ENCODE peak calls at places on chromosomes 6 and 20, in four cellular contexts. Z is sigmoid colon, X is spleen, L is GM12878. V is an unnamed sample. For H3K4me1, the result is how much of the 10 kb centered on the place peaks cover.

GRCh38 chr20:4710106-4710475 is 11.6 kb upstream of the PRND start:
- DNase-seq in Z (no peak), X (no peak), L (no peak), V (peak)

GRCh38 chr6:2147737-2148448 is 97.5 kb downstream of the GMDS start:
- DNase-seq in Z (no peak), X (no peak), L (no peak), V (no peak)

GRCh38 chr6:161166176-161166575 is 107.7 kb downstream of the AGPAT4 start:
- DNase-seq in Z (no peak), X (no peak), L (no peak), V (no peak)

GRCh38 chr6:117916483-117916882 is 9.4 kb downstream of the SLC35F1 start:
- DNase-seq in Z (no peak), X (no peak), L (no peak), V (peak)

GRCh38 chr6:13480631-13481501 is 6.5 kb downstream of the GFOD1 start:
- DNase-seq in Z (no peak), X (no peak), L (no peak), V (no peak)

GRCh38 chr6:98824163-98824906 is 10.0 kb upstream of the POU3F2 start:
- DNase-seq in Z (no peak), X (peak), L (no peak), V (no peak)

GRCh38 chr6:31558631-31559500 is 11.5 kb downstream of the NFKBIL1 start:
- DNase-seq in Z (peak), X (peak), L (peak), V (no peak)

GRCh38 chr20:10671221-10671849 is 2.5 kb downstream of the JAG1 start:
- DNase-seq in Z (peak), X (peak), L (peak), V (peak)

GRCh38 chr6:137339929-137340559 is 120.9 kb upstream of the IFNGR1 start:
- DNase-seq in Z (no peak), X (no peak), L (no peak), V (no peak)

GRCh38 chr6:89045585-89045984 is 35.0 kb upstream of the PNRC1 start:
- DNase-seq in Z (no peak), X (no peak), L (no peak), V (no peak)

GRCh38 chr6:100554228-100554627 is 89.5 kb upstream of the SIM1 start:
- DNase-seq in Z (no peak), X (no peak), L (no peak), V (no peak)

GRCh38 chr6:37011656-37012378 is 6.4 kb downstream of the FGD2 start:
- DNase-seq in Z (no peak), X (no peak), L (no peak), V (no peak)

GRCh38 chr6:104003803-104004516 is 855.8 kb downstream of the HACE1 start:
- DNase-seq in Z (no peak), X (no peak), L (no peak), V (no peak)

GRCh38 chr6:43786664-43787329 is 16.8 kb downstream of the VEGFA start:
- DNase-seq in Z (no peak), X (no peak), L (no peak), V (no peak)
- TF ChIP-seq POLR2AphosphoS5 in Z (no peak), X (no peak), L (no peak), V (no peak)

DNA sequence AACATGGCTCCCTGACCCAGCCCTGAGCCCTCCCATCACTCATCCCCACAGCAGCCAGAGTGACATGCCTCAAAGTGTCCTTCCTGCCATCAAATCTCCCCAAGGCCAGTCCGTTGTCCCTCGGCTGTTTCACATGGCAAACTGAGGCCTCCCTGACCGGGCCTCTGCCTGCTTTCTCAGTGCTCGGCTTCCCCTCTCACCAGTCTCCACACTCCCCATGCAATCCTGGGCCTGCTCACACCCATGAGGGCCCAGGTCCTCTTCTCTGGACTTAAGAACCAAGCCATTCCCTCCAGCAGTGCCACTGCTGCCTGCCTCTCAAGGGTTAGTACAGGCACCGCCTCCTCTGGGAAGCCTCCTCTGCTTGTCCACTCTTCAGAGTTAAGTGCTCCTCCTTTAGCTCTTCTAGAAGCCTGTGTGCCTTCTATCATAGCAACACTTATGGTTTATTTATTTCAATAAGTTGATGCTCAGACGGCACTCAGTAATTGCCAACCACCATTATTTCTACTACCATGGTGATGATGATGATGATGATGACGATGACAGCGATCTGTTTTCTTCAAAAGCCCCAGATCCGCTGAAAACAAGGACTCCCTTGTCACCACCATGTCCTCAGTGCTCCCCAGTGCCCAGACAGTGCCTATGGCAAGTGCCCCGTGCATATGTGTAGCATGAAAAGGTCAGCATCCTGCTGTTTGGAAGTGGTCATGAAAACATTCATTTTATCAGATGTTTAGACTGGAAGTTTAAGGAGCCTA is 449.0 kb downstream of the CDH26 start:
- DNase-seq in Z (no peak), X (no peak), L (no peak), V (no peak)
- H3K4me1 ChIP-seq in Z (under half), X (under half), L (under half), V (under half)

DNA sequence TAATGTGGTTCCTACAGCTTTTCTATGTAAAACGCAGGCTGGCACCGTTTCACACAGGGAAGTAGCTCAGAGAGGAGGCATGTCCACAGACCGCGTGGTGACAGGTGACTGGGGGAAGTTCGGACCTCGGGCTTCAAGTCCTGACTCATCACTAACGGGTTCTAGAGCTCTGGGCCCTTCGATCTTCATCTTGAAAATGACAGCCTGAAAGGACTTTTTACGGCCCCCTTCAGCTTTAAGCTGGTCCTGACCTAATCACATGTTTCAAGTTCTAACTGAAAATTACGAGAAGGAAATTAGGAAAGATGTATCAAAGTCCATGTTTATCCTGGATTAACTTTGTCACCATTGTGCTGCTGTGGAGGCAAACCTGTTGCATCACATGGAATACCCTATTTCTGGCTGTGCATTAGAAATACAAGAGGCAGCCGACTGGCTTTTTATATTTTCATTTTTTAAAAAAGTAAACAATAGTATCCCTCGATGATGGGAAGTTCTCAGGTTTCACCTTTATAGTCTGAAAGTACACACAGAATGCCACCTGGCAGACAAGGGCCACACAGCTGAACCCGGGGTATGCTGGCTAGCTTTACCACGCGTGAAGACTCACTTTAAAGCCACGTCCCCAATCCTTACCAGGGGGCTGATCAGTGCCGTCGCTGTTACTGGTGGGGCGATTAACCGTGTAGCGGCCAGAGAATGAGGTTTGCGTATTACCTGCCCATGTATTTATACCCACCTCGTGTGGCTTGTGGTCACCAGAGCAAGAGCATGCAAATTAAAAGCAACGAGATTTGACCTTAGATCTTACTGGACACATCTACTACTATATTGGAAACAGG is 1.9 kb downstream of the MAN1A1 start:
- DNase-seq in Z (peak), X (peak), L (no peak), V (no peak)
- TF ChIP-seq POLR2AphosphoS5 in Z (no peak), X (peak), L (peak), V (no peak)

GRCh38 chr20:62925420-62926228 is 681 bp downstream of the DIDO1 start:
- DNase-seq in Z (no peak), X (peak), L (no peak), V (no peak)
- H3K4me1 ChIP-seq in Z (under half), X (half or more), L (under half), V (half or more)

GRCh38 chr6:4351857-4352669 is 216.7 kb upstream of the ECI2 start:
- DNase-seq in Z (peak), X (no peak), L (no peak), V (no peak)
- TF ChIP-seq POLR2AphosphoS5 in Z (peak), X (no peak), L (no peak), V (peak)

DNA sequence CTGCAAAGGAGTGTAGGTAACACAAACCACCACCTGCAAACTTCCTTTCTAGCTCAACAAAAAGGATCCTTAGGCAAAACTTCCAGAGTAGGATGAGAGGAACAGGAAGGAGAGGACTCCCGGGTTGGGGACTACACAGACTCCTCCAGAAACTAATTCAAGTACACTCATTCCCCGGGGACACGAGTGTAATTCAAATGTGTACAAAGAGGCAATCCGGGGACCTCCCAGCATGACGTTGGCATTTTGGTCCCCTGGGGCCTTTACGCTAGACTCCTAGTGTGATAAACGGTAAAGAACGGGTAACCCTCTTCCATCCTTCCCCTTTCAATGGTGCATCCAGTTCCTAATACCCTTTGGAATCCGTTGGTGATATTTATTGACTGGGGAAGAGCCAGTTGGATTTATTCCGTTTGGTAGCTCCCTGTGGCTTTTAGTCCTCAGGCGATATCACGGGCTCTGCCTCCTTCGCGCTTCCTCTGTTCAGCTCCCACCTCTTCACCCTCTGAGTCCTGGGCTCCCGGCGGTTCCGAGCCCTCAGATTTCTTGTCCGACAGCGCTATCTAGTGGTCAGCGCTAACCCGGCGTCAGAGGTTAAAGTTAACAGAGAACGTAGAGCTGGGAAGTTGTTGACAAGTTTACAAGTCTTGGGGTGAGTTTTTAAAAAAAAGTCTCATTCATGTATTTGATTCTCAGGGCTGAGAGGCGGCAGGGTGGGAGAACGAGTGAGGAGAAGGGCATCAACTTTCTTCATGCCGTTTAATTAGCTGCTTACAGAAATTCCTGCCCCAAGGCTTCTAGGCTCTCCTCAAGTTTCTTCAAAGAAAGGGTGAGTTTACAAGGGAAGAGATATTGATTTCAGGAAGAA is 2.9 kb upstream of the COL12A1 start:
- DNase-seq in Z (peak), X (peak), L (peak), V (no peak)
- H3K4me1 ChIP-seq in Z (under half), X (under half), L (under half), V (under half)

DNA sequence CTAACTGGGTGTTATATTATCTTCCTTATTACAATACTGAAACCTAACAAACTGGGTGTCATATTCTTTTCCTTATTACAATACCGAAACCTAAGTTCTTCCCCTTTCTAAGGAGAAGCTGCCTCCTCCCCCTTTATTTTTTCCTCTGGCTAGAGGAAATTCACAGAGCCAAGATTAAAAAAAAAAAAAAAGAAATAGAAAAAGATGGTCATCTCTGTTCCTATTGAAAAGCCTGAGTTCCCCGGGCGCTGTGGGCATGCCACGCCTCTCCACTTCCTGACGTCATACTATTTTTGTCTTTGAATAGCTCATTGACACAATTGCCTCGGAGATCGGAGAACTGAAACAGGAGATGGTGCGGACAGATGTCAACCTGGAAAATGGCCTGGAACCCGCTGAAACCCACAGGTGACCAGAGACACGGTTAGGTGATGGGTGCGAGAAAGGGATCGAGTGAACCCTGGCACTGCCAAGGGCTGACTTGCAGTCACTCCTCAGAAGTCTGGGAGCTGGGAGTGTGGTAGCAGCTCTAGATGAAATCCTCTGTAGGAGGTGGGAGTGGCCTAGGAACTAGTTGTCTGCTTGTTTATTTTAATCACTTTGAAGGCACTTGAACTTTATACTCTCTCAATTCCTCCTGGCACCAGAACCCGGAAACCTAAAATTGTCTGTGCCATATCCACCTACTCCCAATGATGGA is 82.2 kb upstream of the NAA20 start:
- DNase-seq in Z (peak), X (no peak), L (no peak), V (no peak)
- TF ChIP-seq POLR2AphosphoS5 in Z (peak), X (peak), L (no peak), V (no peak)

GRCh38 chr6:41713161-41713649 is 22.2 kb downstream of the TFEB start:
- DNase-seq in Z (peak), X (no peak), L (no peak), V (no peak)
- H3K4me1 ChIP-seq in Z (under half), X (half or more), L (half or more), V (half or more)

GRCh38 chr6:15522856-15523529 is 139.8 kb downstream of the DTNBP1 start:
- DNase-seq in Z (peak), X (peak), L (no peak), V (no peak)
- TF ChIP-seq POLR2AphosphoS5 in Z (no peak), X (no peak), L (no peak), V (no peak)